ENCODE peak calls at places on chromosomes 4 and X, in four cellular contexts. U is hypothalamus, D is hippocampal formation, L is neural crest cell. G is an unnamed sample.

GRCh38 chr4:182062936-182063335 is 180.3 kb upstream of the TENM3 start:
- DNase-seq in D (no peak), U (no peak), L (no peak), G (peak)

GRCh38 chrX:136586386-136586785 is 54.4 kb downstream of the VGLL1 start:
- DNase-seq in L (no peak), D (no peak), U (no peak), G (no peak)

GRCh38 chr4:23934915-23935314 is 45.1 kb upstream of the PPARGC1A start:
- DNase-seq in L (no peak), D (no peak), U (peak), G (peak)

GRCh38 chrX:1086444-1087409 is 125.7 kb downstream of the CRLF2 start:
- DNase-seq in U (no peak), L (no peak), D (no peak), G (no peak)

GRCh38 chrX:153301746-153302145 is 19.8 kb downstream of the PNMA6F start:
- DNase-seq in D (no peak), U (no peak), L (no peak), G (no peak)

GRCh38 chr4:94912606-94913005 is 154.9 kb downstream of the BMPR1B start:
- DNase-seq in D (no peak), U (no peak), L (no peak), G (no peak)

GRCh38 chr4:169005453-169006099 is 4.5 kb downstream of the CBR4 start:
- DNase-seq in U (no peak), D (no peak), L (no peak), G (peak)

GRCh38 chr4:185369729-185370128 is 26.0 kb downstream of the LRP2BP start:
- DNase-seq in L (no peak), U (no peak), D (no peak), G (no peak)

GRCh38 chr4:156377036-156377700 is 423.5 kb upstream of the CTSO start:
- DNase-seq in D (no peak), U (no peak), L (no peak), G (peak)

GRCh38 chr4:88458091-88458740 is 1.3 kb downstream of the HERC5 start:
- DNase-seq in U (no peak), D (no peak), L (no peak), G (no peak)

GRCh38 chr4:2756691-2757350 is 685 bp upstream of the TNIP2 start:
- DNase-seq in L (no peak), U (no peak), D (no peak), G (no peak)

GRCh38 chr4:128159967-128160366 is 98.9 kb downstream of the LARP1B start:
- DNase-seq in L (no peak), U (no peak), D (no peak), G (peak)

GRCh38 chr4:126969781-126970180 is 663.0 kb upstream of the INTU start:
- DNase-seq in L (no peak), D (no peak), U (no peak), G (peak)

GRCh38 chr4:76210502-76210901 is 3.1 kb downstream of the SCARB2 start:
- DNase-seq in D (no peak), L (no peak), U (no peak), G (no peak)

GRCh38 chrX:39580043-39580442 is 517.7 kb downstream of the BCOR start:
- DNase-seq in D (no peak), U (no peak), L (no peak), G (no peak)

GRCh38 chr4:5705672-5706310 is 2.6 kb downstream of the EVC2 start:
- DNase-seq in D (no peak), L (no peak), U (no peak), G (no peak)

GRCh38 chr4:30429813-30430466 is 290.2 kb upstream of the PCDH7 start:
- DNase-seq in D (no peak), U (no peak), L (no peak), G (peak)

GRCh38 chr4:48490680-48491513 is 845 bp downstream of the ZAR1 start:
- DNase-seq in D (no peak), U (no peak), L (no peak), G (no peak)

GRCh38 chr4:39085891-39086290 is 23.9 kb downstream of the KLHL5 start:
- DNase-seq in D (no peak), U (no peak), L (no peak), G (no peak)

GRCh38 chrX:77412631-77413030 is 34.6 kb upstream of the FGF16 start:
- DNase-seq in D (no peak), L (no peak), U (no peak), G (no peak)

GRCh38 chr4:54929459-54929858 is 195.9 kb downstream of the KDR start:
- DNase-seq in L (no peak), D (peak), U (no peak), G (no peak)

GRCh38 chr4:61605971-61606370 is 405.8 kb downstream of the ADGRL3 start:
- DNase-seq in L (no peak), D (no peak), U (no peak), G (no peak)

GRCh38 chr4:7237863-7238262 is 45.5 kb downstream of the SORCS2 start:
- DNase-seq in L (no peak), U (no peak), D (no peak), G (no peak)

GRCh38 chrX:19285857-19286256 is 57.9 kb upstream of the PDHA1 start:
- DNase-seq in U (no peak), D (no peak), L (no peak), G (no peak)

GRCh38 chr4:142379277-142380051 is 466.6 kb downstream of the INPP4B start:
- DNase-seq in L (no peak), D (no peak), U (no peak), G (peak)

GRCh38 chrX:112808651-112809050 is 32.0 kb downstream of the AMOT start:
- DNase-seq in U (no peak), L (no peak), D (no peak), G (no peak)

GRCh38 chr4:93776386-93777080 is 52.0 kb upstream of the ATOH1 start:
- DNase-seq in D (no peak), L (no peak), U (no peak), G (no peak)

GRCh38 chr4:86961605-86962295 is 26.9 kb downstream of the AFF1 start:
- DNase-seq in U (no peak), D (no peak), L (no peak), G (peak)

GRCh38 chr4:42904986-42905385 is 12.5 kb downstream of the GRXCR1 start:
- DNase-seq in U (no peak), D (no peak), L (no peak), G (no peak)

GRCh38 chr4:142274137-142274536 is 572.0 kb downstream of the INPP4B start:
- DNase-seq in L (no peak), U (no peak), D (no peak), G (peak)

G was measured in mesenchymal stem cell.